ENCODE peak calls at places on chromosome 14, in six cellular contexts. M is mammary epithelial cell; K is sigmoid colon; O is PC-3; V is CD4-positive, alpha-beta T cell; Q is aorta. D is an unnamed sample. For H3K27me3, the result is how much of the 10 kb centered on the place peaks cover.

GRCh38 chr14:75306917-75307699 is 28.5 kb downstream of the FOS start:
- DNase-seq in K (no peak), O (peak), M (peak), V (no peak), Q (no peak), D (peak)

GRCh38 chr14:68655961-68656360 is 136.9 kb downstream of the ZFP36L1 start:
- DNase-seq in O (peak), K (no peak), V (no peak), M (peak), Q (no peak), D (no peak)

GRCh38 chr14:80390911-80391310 is 179.6 kb upstream of the DIO2 start:
- DNase-seq in Q (no peak), K (no peak), M (peak), O (peak), V (no peak), D (no peak)

GRCh38 chr14:22381751-22382150 is 207.3 kb downstream of the DAD1 start:
- DNase-seq in V (no peak), K (no peak), Q (no peak), O (no peak), M (no peak), D (no peak)

GRCh38 chr14:75562048-75562447 is 16.4 kb upstream of the FLVCR2 start:
- DNase-seq in K (no peak), Q (no peak), V (no peak), O (peak), M (peak), D (no peak)

GRCh38 chr14:75196468-75196867 is 20.1 kb upstream of the TMED10 start:
- DNase-seq in O (peak), M (no peak), V (no peak), K (no peak), Q (no peak), D (peak)

GRCh38 chr14:76138758-76139723 is 12.7 kb upstream of the GPATCH2L start:
- DNase-seq in O (no peak), V (no peak), M (no peak), Q (no peak), K (no peak), D (no peak)

GRCh38 chr14:68666206-68666730 is 126.6 kb downstream of the ZFP36L1 start:
- DNase-seq in O (no peak), V (no peak), Q (no peak), M (no peak), K (no peak), D (no peak)

GRCh38 chr14:80003138-80003537 is 208.2 kb downstream of the DIO2 start:
- DNase-seq in V (no peak), K (no peak), O (peak), M (no peak), Q (no peak), D (no peak)

GRCh38 chr14:54503476-54503875 is 6.2 kb upstream of the CGRRF1 start:
- DNase-seq in K (no peak), O (peak), V (no peak), M (peak), Q (no peak), D (no peak)

GRCh38 chr14:104035300-104035699 is 50.2 kb upstream of the ASPG start:
- DNase-seq in M (no peak), O (no peak), V (no peak), K (no peak), Q (no peak), D (no peak)

GRCh38 chr14:104688755-104689619 is at the start of gene INF2:
- DNase-seq in Q (peak), K (no peak), V (peak), M (peak), O (peak), D (peak)

GRCh38 chr14:38197001-38197760 is 10.5 kb upstream of the SSTR1 start:
- DNase-seq in O (peak), M (no peak), V (no peak), Q (no peak), K (no peak), D (no peak)

GRCh38 chr14:92578511-92578910 is 64.9 kb downstream of the RIN3 start:
- DNase-seq in Q (peak), K (no peak), O (peak), V (no peak), M (peak), D (no peak)

GRCh38 chr14:71130491-71131179 is 223.4 kb downstream of the PCNX1 start:
- DNase-seq in V (no peak), K (no peak), Q (no peak), M (peak), O (peak), D (no peak)

GRCh38 chr14:54300881-54301280 is 95.9 kb upstream of the CDKN3 start:
- DNase-seq in V (no peak), K (no peak), Q (no peak), O (peak), M (no peak), D (no peak)

GRCh38 chr14:104967414-104968152 is 10.6 kb downstream of the AHNAK2 start:
- DNase-seq in M (peak), K (peak), V (no peak), O (peak), Q (peak), D (peak)

DNA sequence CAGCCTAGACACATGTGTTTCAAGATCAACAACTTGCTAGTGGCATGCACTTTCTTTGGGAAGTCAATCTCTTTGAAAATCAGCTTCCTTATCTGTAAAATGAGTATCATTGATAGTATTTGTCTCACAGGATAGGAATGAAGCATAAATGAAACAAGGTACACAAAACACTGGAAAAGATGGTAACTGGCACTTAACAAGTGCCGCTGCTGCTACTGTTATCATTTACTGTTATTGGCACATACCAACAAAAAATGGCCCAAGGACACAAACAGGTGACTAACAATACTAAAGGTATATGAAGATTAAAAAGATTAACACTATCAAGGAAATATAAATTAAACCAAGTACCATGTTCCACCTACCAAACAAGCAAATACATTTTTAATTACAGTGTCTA is 20.9 kb downstream of the HNRNPC start:
- DNase-seq in K (no peak), O (no peak), M (no peak), V (no peak), Q (no peak), D (no peak)
- H3K27me3 ChIP-seq in K (under half), O (under half), M (under half), V (under half), Q (under half), D (under half)

GRCh38 chr14:32370720-32371119 is 41.6 kb downstream of the AKAP6 start:
- DNase-seq in O (peak), Q (no peak), V (no peak), M (peak), K (no peak), D (no peak)
- H3K27me3 ChIP-seq in O (under half), Q (under half), V (under half), M (under half), K (under half), D (under half)

GRCh38 chr14:100903672-100904185 is at the start of gene RTL1:
- DNase-seq in K (peak), O (no peak), Q (no peak), V (no peak), M (no peak), D (no peak)
- H3K27me3 ChIP-seq in K (under half), O (under half), Q (under half), V (half or more), M (under half), D (half or more)

DNA sequence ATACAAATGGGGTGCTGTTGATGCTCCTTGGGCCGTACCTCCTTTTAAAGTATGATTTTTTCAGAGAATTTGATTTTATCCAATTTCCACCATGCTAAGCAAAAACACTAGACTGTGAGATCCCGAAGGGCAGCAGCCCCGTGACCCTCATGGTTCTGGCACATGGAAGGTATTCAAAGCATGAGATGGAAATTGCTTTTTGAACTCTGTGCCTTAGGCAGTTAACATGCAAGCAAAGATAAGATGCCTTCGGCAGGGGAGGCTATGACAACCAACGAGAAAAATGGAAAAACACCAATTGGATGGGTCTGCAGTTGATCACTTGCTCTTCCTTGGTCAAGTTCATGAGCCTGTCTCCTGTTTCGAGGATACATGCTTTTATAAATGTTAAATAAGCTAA is 120.8 kb upstream of the DIO3 start:
- DNase-seq in O (no peak), Q (no peak), M (no peak), V (no peak), K (no peak), D (no peak)
- H3K27me3 ChIP-seq in O (under half), Q (under half), M (under half), V (under half), K (under half), D (under half)

GRCh38 chr14:100620437-100621100 is 33.4 kb upstream of the BEGAIN start:
- DNase-seq in K (peak), Q (peak), M (no peak), V (no peak), O (no peak), D (peak)
- H3K27me3 ChIP-seq in K (under half), Q (under half), M (under half), V (under half), O (under half), D (under half)

GRCh38 chr14:88316521-88316920 is 6.5 kb downstream of the KCNK10 start:
- DNase-seq in K (no peak), Q (no peak), O (no peak), V (no peak), M (no peak), D (no peak)
- H3K27me3 ChIP-seq in K (under half), Q (under half), O (half or more), V (under half), M (under half), D (under half)

GRCh38 chr14:96206461-96206860 is 1.8 kb downstream of the BDKRB2 start:
- DNase-seq in O (peak), Q (no peak), V (no peak), K (no peak), M (peak), D (no peak)

GRCh38 chr14:96204151-96205058 is at the start of gene BDKRB2:
- DNase-seq in K (peak), O (peak), M (peak), Q (peak), V (no peak), D (peak)

GRCh38 chr14:96207686-96208085 is 3.0 kb downstream of the BDKRB2 start:
- DNase-seq in Q (no peak), O (no peak), V (no peak), K (no peak), M (peak), D (no peak)

GRCh38 chr14:96205059-96205993 is 687 bp downstream of the BDKRB2 start:
- DNase-seq in K (no peak), V (no peak), Q (no peak), O (no peak), M (peak), D (no peak)

DNA sequence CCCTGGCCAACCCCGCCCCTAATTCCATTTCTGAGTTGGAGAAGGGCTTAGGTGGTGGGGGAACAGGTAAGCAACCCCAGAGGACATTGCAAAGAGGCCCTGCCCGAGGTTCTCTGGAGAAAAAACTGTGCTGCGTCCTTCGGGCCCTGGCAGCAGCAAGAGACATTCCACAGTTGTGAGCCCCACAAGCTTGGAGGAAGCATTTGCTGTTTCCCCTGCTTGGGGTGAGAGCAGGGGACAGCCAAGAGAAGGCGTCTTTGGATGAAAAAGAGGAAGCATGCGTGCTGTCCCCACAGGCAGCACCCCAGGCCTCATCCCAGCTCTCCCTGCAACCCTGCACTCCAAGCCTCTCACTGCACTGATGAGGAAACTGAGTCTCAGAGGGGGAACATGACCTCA is 1.4 kb downstream of the BDKRB2 start:
- DNase-seq in V (no peak), M (no peak), K (no peak), O (no peak), Q (no peak), D (no peak)
- H3K27me3 ChIP-seq in V (under half), M (under half), K (under half), O (under half), Q (under half), D (under half)

DNA sequence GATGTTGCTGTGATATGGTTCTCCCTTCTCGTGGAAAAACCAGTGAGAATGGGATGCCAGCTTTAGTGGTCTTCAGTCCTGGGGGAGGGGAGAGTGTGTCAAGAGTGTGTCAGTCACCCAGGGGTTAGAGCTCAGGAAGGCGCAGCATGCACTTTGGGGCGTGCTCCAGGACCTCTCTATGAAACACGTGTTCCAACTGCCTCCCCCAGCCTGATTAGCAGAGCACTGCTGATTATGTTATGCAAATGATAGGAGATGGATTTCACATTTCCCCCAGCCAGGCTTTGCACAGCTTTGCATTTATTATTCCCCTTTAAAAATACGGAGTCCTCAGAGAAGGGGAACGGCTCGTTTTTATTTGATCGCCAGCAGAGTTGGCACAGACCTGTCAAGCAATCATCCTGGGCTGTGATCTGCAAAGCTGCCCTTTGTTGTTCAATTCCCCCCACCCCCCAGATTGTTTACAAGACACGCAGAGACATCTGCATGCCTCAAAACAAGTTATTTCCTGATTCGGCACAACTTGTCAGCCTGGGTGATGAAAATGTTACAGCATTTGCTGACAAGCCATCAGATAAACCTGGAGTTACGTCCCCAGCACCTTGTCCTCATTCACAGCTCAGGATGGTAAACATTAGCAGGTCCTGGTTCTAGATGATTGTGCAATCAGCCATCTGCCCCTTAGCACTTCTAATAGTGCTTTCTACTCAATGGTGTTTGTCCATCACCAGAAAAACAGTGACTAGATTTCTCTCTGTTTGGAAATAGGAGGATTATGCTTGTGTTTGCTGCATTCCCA is 196.5 kb downstream of the NOVA1 start:
- DNase-seq in M (no peak), O (no peak), V (no peak), K (no peak), Q (no peak), D (no peak)
- H3K27me3 ChIP-seq in M (under half), O (under half), V (under half), K (under half), Q (under half), D (under half)

GRCh38 chr14:33848009-33848408 is 102.9 kb downstream of the EGLN3 start:
- DNase-seq in O (no peak), Q (no peak), K (no peak), M (no peak), V (no peak), D (no peak)
- H3K27me3 ChIP-seq in O (under half), Q (under half), K (under half), M (under half), V (under half), D (under half)

DNA sequence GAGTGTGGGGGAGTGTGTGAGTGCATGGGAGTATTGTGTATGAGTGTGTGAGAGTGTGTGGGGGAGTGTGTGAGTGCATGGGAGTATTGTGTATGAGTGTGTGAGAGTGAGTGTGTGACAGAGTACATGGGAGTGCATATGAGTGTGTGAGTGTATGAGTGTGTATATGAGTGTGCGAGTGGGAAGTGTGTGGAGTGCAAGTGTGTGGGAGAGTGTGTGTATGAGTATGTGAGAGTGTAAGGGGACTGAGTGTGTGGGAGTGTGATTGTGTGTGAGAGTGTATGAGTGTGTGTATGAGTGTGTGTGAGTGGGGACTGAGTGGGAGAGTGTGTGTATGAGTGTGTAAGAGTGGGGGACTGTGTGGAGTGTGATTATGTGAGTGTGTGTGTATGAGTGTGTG is 40.7 kb downstream of the PRIMA1 start:
- DNase-seq in K (no peak), Q (no peak), V (no peak), O (no peak), M (no peak), D (no peak)
- H3K27me3 ChIP-seq in K (under half), Q (under half), V (under half), O (under half), M (under half), D (under half)